ENCODE peak calls at places on chromosome 12, in four cellular contexts. O is mesenchymal stem cell, Z is heart left ventricle, M is psoas muscle. R is an unnamed sample.
A peak's percentile ranks its signal among the peaks of the same experiment; 100 is the strongest.

GRCh38 chr12:104042580-104042979 is 7.4 kb downstream of the GLT8D2 start:
- DNase-seq in O (no peak), Z (no peak), M (no peak), R (no peak)

GRCh38 chr12:51846209-51846779 is 2.2 kb downstream of the FIGNL2 start:
- DNase-seq in O (no peak), Z (no peak), M (no peak), R (no peak)

GRCh38 chr12:113298861-113299545 is 35.9 kb downstream of the SLC8B1 start:
- DNase-seq in O (no peak), Z (peak; percentile 84), M (peak; percentile 67), R (peak; percentile 81)

GRCh38 chr12:92036771-92037453 is 108.7 kb downstream of the BTG1 start:
- DNase-seq in O (peak; percentile 37), Z (no peak), M (no peak), R (no peak)

GRCh38 chr12:103668520-103668919 is 81.4 kb downstream of the STAB2 start:
- DNase-seq in O (no peak), Z (no peak), M (no peak), R (no peak)

GRCh38 chr12:68769941-68770340 is 24.0 kb downstream of the SLC35E3 start:
- DNase-seq in O (no peak), Z (no peak), M (no peak), R (no peak)

GRCh38 chr12:123337053-123337452 is 27.6 kb downstream of the SBNO1 start:
- DNase-seq in O (no peak), Z (no peak), M (no peak), R (no peak)

GRCh38 chr12:31954925-31955678 is 4.1 kb upstream of the RESF1 start:
- DNase-seq in O (no peak), Z (no peak), M (no peak), R (no peak)

GRCh38 chr12:58871557-58871956 is 48.7 kb downstream of the LRIG3 start:
- DNase-seq in O (no peak), Z (no peak), M (no peak), R (no peak)

GRCh38 chr12:123916729-123917128 is 55.9 kb downstream of the CCDC92 start:
- DNase-seq in O (no peak), Z (no peak), M (no peak), R (no peak)

GRCh38 chr12:106341086-106341879 is 16.3 kb upstream of the POLR3B start:
- DNase-seq in O (no peak), Z (peak; percentile 40), M (no peak), R (no peak)

GRCh38 chr12:45008211-45008610 is 42.7 kb downstream of the DBX2 start:
- DNase-seq in O (no peak), Z (no peak), M (no peak), R (no peak)

GRCh38 chr12:76519538-76519937 is 40.0 kb downstream of the OSBPL8 start:
- DNase-seq in O (no peak), Z (no peak), M (no peak), R (no peak)

GRCh38 chr12:30874455-30875313 is 51.9 kb upstream of the TSPAN11 start:
- DNase-seq in O (no peak), Z (no peak), M (peak; percentile 23), R (peak; percentile 67)

GRCh38 chr12:1176191-1176590 is 185.2 kb downstream of the ERC1 start:
- DNase-seq in O (no peak), Z (no peak), M (no peak), R (no peak)

GRCh38 chr12:116339062-116339461 is 61.6 kb upstream of the MED13L start:
- DNase-seq in O (no peak), Z (no peak), M (no peak), R (no peak)

GRCh38 chr12:74111688-74112360 is 425.8 kb upstream of the ATXN7L3B start:
- DNase-seq in O (peak; percentile 47), Z (no peak), M (no peak), R (no peak)

GRCh38 chr12:13126494-13126893 is 23.0 kb upstream of the GSG1 start:
- DNase-seq in O (no peak), Z (no peak), M (no peak), R (no peak)

GRCh38 chr12:94525951-94526350 is 66.3 kb upstream of the CEP83 start:
- DNase-seq in O (no peak), Z (no peak), M (no peak), R (no peak)

DNA sequence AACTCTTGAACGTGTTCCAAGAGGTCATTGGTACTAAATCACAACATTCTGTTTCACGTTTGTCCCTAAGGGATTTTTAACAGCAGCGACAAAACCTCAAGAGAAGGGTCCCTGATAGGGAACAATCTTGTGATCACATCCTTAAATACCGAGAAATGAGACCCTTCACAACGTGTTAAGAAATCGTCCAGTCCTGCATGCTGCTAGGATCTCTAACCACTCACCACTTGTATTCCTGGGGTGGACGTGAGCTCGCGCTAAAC is 134.2 kb upstream of the KRAS start:
- DNase-seq in O (no peak), Z (no peak), M (no peak), R (no peak)
- H3K4me3 ChIP-seq in O (peak overlapping the region; percentile 81), Z (peak overlapping the region; percentile 62), M (peak overlapping the region; percentile 85), R (peak overlapping the region; percentile 65)

GRCh38 chr12:112122823-112123690 is 2.3 kb upstream of the TRAFD1 start:
- DNase-seq in O (peak; percentile 96), Z (no peak), M (no peak), R (no peak)
- H3K4me1 ChIP-seq in O (peaks cover 11% of the 10 kb centered on the region), Z (peaks cover 11% of the 10 kb centered on the region), M (peaks cover 24% of the 10 kb centered on the region), R (peaks cover 1% of the 10 kb centered on the region)

GRCh38 chr12:111768159-111768895 is 1.6 kb downstream of the ALDH2 start:
- DNase-seq in O (no peak), Z (no peak), M (no peak), R (no peak)
- H3K4me3 ChIP-seq in O (no peak overlapping the region), Z (peak overlapping the region; percentile 76), M (peak overlapping the region; percentile 96), R (peak overlapping the region; percentile 88)

DNA sequence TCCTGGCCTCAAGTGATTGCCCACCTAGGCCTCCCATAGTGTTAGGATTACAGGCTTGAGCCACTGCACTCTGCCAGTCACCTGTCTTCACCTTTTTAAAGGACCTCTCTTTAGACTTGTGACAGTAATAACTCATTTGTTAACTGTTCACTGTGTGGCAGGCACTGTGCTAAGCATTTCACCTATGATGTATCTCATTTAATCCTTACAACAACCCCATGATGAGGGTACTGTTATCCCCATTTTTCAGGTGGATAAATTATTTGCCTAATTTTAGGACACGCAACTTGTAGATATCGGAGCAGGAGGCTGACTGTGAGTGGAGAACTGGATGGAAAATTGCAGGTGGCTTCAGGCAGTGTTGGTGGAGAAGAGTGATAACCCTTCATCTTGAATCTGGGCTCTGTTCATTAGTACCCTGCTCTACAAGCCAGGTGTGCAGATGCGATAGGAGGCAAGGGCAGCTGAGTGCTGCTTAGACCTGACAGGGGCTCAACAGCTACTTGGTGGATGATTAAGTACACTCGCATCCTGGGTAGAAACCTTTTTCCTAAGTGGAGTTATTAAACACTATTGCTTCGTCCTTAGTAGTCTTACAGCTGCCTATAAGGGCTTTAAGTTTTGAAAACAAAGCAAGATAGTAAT is 2.7 kb downstream of the TCTN1 start:
- DNase-seq in O (no peak), Z (no peak), M (no peak), R (no peak)
- H3K4me1 ChIP-seq in O (no peaks in the 10 kb centered on the region), Z (no peaks in the 10 kb centered on the region), M (peaks cover 7% of the 10 kb centered on the region), R (no peaks in the 10 kb centered on the region)

GRCh38 chr12:70260610-70261009 is 17.4 kb downstream of the CNOT2 start:
- DNase-seq in O (no peak), Z (no peak), M (no peak), R (no peak)
- H3K4me3 ChIP-seq in O (no peak overlapping the region), Z (no peak overlapping the region), M (no peak overlapping the region), R (no peak overlapping the region)

R was measured in aorta.